ENCODE peak calls at places on chromosome 17, in eight cellular contexts. One of them, this sample, is unnamed.

GRCh38 chr17:80524150-80524712 is 20.4 kb upstream of the RPTOR start:
- DNase-seq in astrocyte of the spinal cord: no peak
- DNase-seq in GM12865: no peak
- DNase-seq in neural crest cell: no peak
- DNase-seq in cardiac fibroblast: no peak
- DNase-seq in fibroblast of lung: no peak
- DNase-seq in H9: no peak
- DNase-seq in astrocyte: no peak
- DNase-seq in this sample: no peak

GRCh38 chr17:68356520-68356919 is 65.2 kb downstream of the ARSG start:
- DNase-seq in astrocyte of the spinal cord: peak
- DNase-seq in GM12865: peak
- DNase-seq in neural crest cell: no peak
- DNase-seq in cardiac fibroblast: no peak
- DNase-seq in fibroblast of lung: no peak
- DNase-seq in H9: no peak
- DNase-seq in astrocyte: peak
- DNase-seq in this sample: no peak

GRCh38 chr17:37770631-37771518 is 26.0 kb upstream of the HNF1B start:
- DNase-seq in astrocyte of the spinal cord: peak
- DNase-seq in GM12865: peak
- DNase-seq in neural crest cell: peak
- DNase-seq in cardiac fibroblast: peak
- DNase-seq in fibroblast of lung: peak
- DNase-seq in H9: peak
- DNase-seq in astrocyte: peak
- DNase-seq in this sample: peak

GRCh38 chr17:81499601-81499970 is 13.0 kb downstream of the ACTG1 start:
- DNase-seq in astrocyte of the spinal cord: no peak
- DNase-seq in GM12865: no peak
- DNase-seq in neural crest cell: no peak
- DNase-seq in cardiac fibroblast: no peak
- DNase-seq in fibroblast of lung: no peak
- DNase-seq in H9: no peak
- DNase-seq in astrocyte: no peak
- DNase-seq in this sample: no peak

GRCh38 chr17:81315885-81316391 is 20.8 kb upstream of the SLC38A10 start:
- DNase-seq in astrocyte of the spinal cord: no peak
- DNase-seq in GM12865: no peak
- DNase-seq in neural crest cell: no peak
- DNase-seq in cardiac fibroblast: no peak
- DNase-seq in fibroblast of lung: no peak
- DNase-seq in H9: no peak
- DNase-seq in astrocyte: no peak
- DNase-seq in this sample: no peak

GRCh38 chr17:16573466-16573865 is 4.5 kb upstream of the ZNF287 start:
- DNase-seq in astrocyte of the spinal cord: no peak
- DNase-seq in GM12865: no peak
- DNase-seq in neural crest cell: no peak
- DNase-seq in cardiac fibroblast: no peak
- DNase-seq in fibroblast of lung: no peak
- DNase-seq in H9: no peak
- DNase-seq in astrocyte: no peak
- DNase-seq in this sample: no peak

GRCh38 chr17:15185625-15185991 is 79.5 kb downstream of the PMP22 start:
- DNase-seq in astrocyte of the spinal cord: peak
- DNase-seq in GM12865: no peak
- DNase-seq in neural crest cell: no peak
- DNase-seq in cardiac fibroblast: peak
- DNase-seq in fibroblast of lung: peak
- DNase-seq in H9: no peak
- DNase-seq in astrocyte: peak
- DNase-seq in this sample: peak

GRCh38 chr17:40480501-40481003 is 20.9 kb downstream of the TNS4 start:
- DNase-seq in astrocyte of the spinal cord: no peak
- DNase-seq in GM12865: peak
- DNase-seq in neural crest cell: no peak
- DNase-seq in cardiac fibroblast: peak
- DNase-seq in fibroblast of lung: peak
- DNase-seq in H9: peak
- DNase-seq in astrocyte: no peak
- DNase-seq in this sample: no peak

GRCh38 chr17:50562266-50563094 is 2.0 kb downstream of the CACNA1G start:
- DNase-seq in astrocyte of the spinal cord: no peak
- DNase-seq in GM12865: no peak
- DNase-seq in neural crest cell: no peak
- DNase-seq in cardiac fibroblast: no peak
- DNase-seq in fibroblast of lung: no peak
- DNase-seq in H9: peak
- DNase-seq in astrocyte: no peak
- DNase-seq in this sample: no peak

GRCh38 chr17:41392278-41392677 is 5.1 kb downstream of the KRT31 start:
- DNase-seq in astrocyte of the spinal cord: peak
- DNase-seq in GM12865: no peak
- DNase-seq in neural crest cell: no peak
- DNase-seq in cardiac fibroblast: peak
- DNase-seq in fibroblast of lung: peak
- DNase-seq in H9: no peak
- DNase-seq in astrocyte: no peak
- DNase-seq in this sample: peak

GRCh38 chr17:37312137-37312923 is 63.5 kb upstream of the C17orf78 start:
- DNase-seq in astrocyte of the spinal cord: no peak
- DNase-seq in GM12865: no peak
- DNase-seq in neural crest cell: no peak
- DNase-seq in cardiac fibroblast: peak
- DNase-seq in fibroblast of lung: no peak
- DNase-seq in H9: no peak
- DNase-seq in astrocyte: no peak
- DNase-seq in this sample: no peak

GRCh38 chr17:49779730-49780220 is 8.7 kb upstream of the KAT7 start:
- DNase-seq in astrocyte of the spinal cord: peak
- DNase-seq in GM12865: peak
- DNase-seq in neural crest cell: no peak
- DNase-seq in cardiac fibroblast: peak
- DNase-seq in fibroblast of lung: peak
- DNase-seq in H9: no peak
- DNase-seq in astrocyte: peak
- DNase-seq in this sample: peak

GRCh38 chr17:7260601-7261376 is 1.5 kb downstream of the CLDN7 start:
- DNase-seq in astrocyte of the spinal cord: no peak
- DNase-seq in GM12865: peak
- DNase-seq in neural crest cell: no peak
- DNase-seq in cardiac fibroblast: no peak
- DNase-seq in fibroblast of lung: no peak
- DNase-seq in H9: peak
- DNase-seq in astrocyte: no peak
- DNase-seq in this sample: no peak

GRCh38 chr17:20066253-20066652 is 57.1 kb downstream of the SPECC1 start:
- DNase-seq in astrocyte of the spinal cord: peak
- DNase-seq in GM12865: no peak
- DNase-seq in neural crest cell: no peak
- DNase-seq in cardiac fibroblast: peak
- DNase-seq in fibroblast of lung: peak
- DNase-seq in H9: no peak
- DNase-seq in astrocyte: peak
- DNase-seq in this sample: peak

GRCh38 chr17:78966123-78966813 is 13.5 kb downstream of the LGALS3BP start:
- DNase-seq in astrocyte of the spinal cord: no peak
- DNase-seq in GM12865: no peak
- DNase-seq in neural crest cell: no peak
- DNase-seq in cardiac fibroblast: no peak
- DNase-seq in fibroblast of lung: no peak
- DNase-seq in H9: peak
- DNase-seq in astrocyte: no peak
- DNase-seq in this sample: no peak

GRCh38 chr17:72516772-72517399 is 396.1 kb downstream of the SOX9 start:
- DNase-seq in astrocyte of the spinal cord: peak
- DNase-seq in GM12865: peak
- DNase-seq in neural crest cell: no peak
- DNase-seq in cardiac fibroblast: peak
- DNase-seq in fibroblast of lung: no peak
- DNase-seq in H9: no peak
- DNase-seq in astrocyte: peak
- DNase-seq in this sample: peak

DNA sequence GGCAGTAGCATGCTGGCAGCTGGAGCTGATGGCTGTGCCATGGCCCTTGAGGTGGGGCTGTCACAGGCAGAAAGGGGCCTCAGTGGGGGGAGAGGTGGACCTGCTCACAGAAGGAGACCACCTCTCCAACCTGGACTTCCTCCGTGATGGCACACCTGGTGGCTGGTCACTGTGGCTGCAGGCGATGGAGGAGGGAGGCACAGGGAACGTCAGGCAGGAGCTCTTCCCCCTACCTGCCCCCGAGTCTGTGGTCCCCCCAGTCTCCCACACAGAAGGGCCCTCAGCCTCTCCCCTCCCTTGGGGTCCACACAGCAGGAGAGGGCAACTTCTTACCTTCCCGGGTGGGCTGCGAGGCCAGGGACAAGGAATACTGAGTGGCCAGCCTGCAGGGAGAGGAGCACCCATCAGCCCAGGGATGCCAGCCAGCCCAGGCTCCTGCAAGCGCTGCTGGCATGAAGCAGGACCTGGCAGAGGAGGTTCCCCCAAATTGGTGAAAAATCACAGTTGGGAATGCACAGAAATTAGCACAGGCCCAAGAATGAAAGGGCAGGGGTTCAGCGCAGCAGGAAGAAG is 96.5 kb downstream of the GOSR1 start:
- DNase-seq in astrocyte of the spinal cord: no peak
- DNase-seq in GM12865: no peak
- DNase-seq in neural crest cell: no peak
- DNase-seq in cardiac fibroblast: no peak
- DNase-seq in fibroblast of lung: no peak
- DNase-seq in H9: no peak
- DNase-seq in astrocyte: no peak
- DNase-seq in this sample: no peak
- TF ChIP-seq CTCF in astrocyte of the spinal cord: no peak
- TF ChIP-seq CTCF in GM12865: no peak
- TF ChIP-seq CTCF in neural crest cell: no peak
- TF ChIP-seq CTCF in cardiac fibroblast: no peak
- TF ChIP-seq CTCF in fibroblast of lung: no peak
- TF ChIP-seq CTCF in H9: peak
- TF ChIP-seq CTCF in astrocyte: no peak
- TF ChIP-seq CTCF in this sample: no peak

GRCh38 chr17:45096141-45096540 is 35.0 kb downstream of the NMT1 start:
- DNase-seq in astrocyte of the spinal cord: peak
- DNase-seq in GM12865: peak
- DNase-seq in neural crest cell: no peak
- DNase-seq in cardiac fibroblast: peak
- DNase-seq in fibroblast of lung: peak
- DNase-seq in H9: peak
- DNase-seq in astrocyte: no peak
- DNase-seq in this sample: peak
- TF ChIP-seq CTCF in astrocyte of the spinal cord: peak
- TF ChIP-seq CTCF in GM12865: peak
- TF ChIP-seq CTCF in neural crest cell: peak
- TF ChIP-seq CTCF in cardiac fibroblast: peak
- TF ChIP-seq CTCF in fibroblast of lung: peak
- TF ChIP-seq CTCF in H9: peak
- TF ChIP-seq CTCF in astrocyte: peak
- TF ChIP-seq CTCF in this sample: peak

DNA sequence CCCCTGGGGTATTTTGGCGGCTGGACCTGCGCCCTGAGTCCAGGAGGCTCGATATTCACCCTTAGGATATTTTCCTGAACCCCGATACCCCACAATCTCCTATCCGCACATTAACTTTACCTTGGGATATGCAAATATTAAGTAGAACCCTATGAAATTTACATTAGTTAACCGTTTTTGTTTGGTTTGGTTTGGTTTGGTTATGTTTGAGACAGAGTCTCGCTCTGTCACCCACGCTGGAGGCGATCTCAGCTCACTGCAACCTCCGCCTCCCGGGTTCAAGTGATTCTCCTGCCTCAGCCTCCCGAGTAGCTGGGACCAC is 9.3 kb upstream of the NAGS start:
- DNase-seq in astrocyte of the spinal cord: no peak
- DNase-seq in GM12865: no peak
- DNase-seq in neural crest cell: no peak
- DNase-seq in cardiac fibroblast: no peak
- DNase-seq in fibroblast of lung: no peak
- DNase-seq in H9: no peak
- DNase-seq in astrocyte: no peak
- DNase-seq in this sample: no peak
- TF ChIP-seq CTCF in astrocyte of the spinal cord: no peak
- TF ChIP-seq CTCF in GM12865: no peak
- TF ChIP-seq CTCF in neural crest cell: no peak
- TF ChIP-seq CTCF in cardiac fibroblast: no peak
- TF ChIP-seq CTCF in fibroblast of lung: no peak
- TF ChIP-seq CTCF in H9: no peak
- TF ChIP-seq CTCF in astrocyte: no peak
- TF ChIP-seq CTCF in this sample: no peak

GRCh38 chr17:21376835-21377690 is 906 bp downstream of the KCNJ12 start:
- DNase-seq in astrocyte of the spinal cord: peak
- DNase-seq in GM12865: no peak
- DNase-seq in neural crest cell: no peak
- DNase-seq in cardiac fibroblast: peak
- DNase-seq in fibroblast of lung: peak
- DNase-seq in H9: peak
- DNase-seq in astrocyte: peak
- DNase-seq in this sample: peak

GRCh38 chr17:21376585-21376834 is 353 bp downstream of the KCNJ12 start:
- DNase-seq in astrocyte of the spinal cord: no peak
- DNase-seq in GM12865: no peak
- DNase-seq in neural crest cell: no peak
- DNase-seq in cardiac fibroblast: no peak
- DNase-seq in fibroblast of lung: no peak
- DNase-seq in H9: peak
- DNase-seq in astrocyte: no peak
- DNase-seq in this sample: no peak

GRCh38 chr17:21378553-21378952 is 2.4 kb downstream of the KCNJ12 start:
- DNase-seq in astrocyte of the spinal cord: no peak
- DNase-seq in GM12865: no peak
- DNase-seq in neural crest cell: no peak
- DNase-seq in cardiac fibroblast: no peak
- DNase-seq in fibroblast of lung: no peak
- DNase-seq in H9: peak
- DNase-seq in astrocyte: no peak
- DNase-seq in this sample: no peak

GRCh38 chr17:21379080-21379711 is 3.0 kb downstream of the KCNJ12 start:
- DNase-seq in astrocyte of the spinal cord: no peak
- DNase-seq in GM12865: no peak
- DNase-seq in neural crest cell: no peak
- DNase-seq in cardiac fibroblast: no peak
- DNase-seq in fibroblast of lung: no peak
- DNase-seq in H9: no peak
- DNase-seq in astrocyte: no peak
- DNase-seq in this sample: no peak

DNA sequence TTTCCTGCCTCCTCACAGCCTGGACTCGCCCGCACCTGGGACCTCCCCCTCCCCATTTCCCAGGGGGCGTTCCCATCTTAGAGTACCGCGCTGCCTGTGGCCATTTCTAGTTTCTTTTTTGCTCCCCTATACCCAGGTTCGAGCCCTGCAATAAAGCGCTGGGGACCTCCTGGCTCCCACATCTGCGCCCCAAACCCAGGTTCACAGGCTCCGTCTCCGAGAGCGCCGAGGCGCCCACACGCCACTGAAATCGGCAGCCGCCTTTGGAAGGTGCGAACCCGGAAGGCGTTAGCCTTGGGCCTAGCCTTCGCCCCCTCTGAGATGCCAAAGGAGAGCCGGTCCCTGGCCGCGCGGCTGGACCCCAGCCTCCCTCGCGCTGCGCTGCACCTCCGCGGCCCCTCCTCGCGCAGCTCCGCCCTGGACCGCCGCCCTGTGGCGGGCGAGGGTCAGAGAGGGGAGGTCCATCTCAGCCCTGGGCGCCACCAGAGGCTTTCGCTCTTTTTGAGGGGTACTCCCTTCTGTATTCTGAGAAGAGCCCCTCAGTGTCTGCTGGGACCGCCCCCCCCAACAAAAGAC is 1.8 kb downstream of the KCNJ12 start:
- DNase-seq in astrocyte of the spinal cord: no peak
- DNase-seq in GM12865: no peak
- DNase-seq in neural crest cell: no peak
- DNase-seq in cardiac fibroblast: no peak
- DNase-seq in fibroblast of lung: no peak
- DNase-seq in H9: peak
- DNase-seq in astrocyte: no peak
- DNase-seq in this sample: no peak
- TF ChIP-seq CTCF in astrocyte of the spinal cord: peak
- TF ChIP-seq CTCF in GM12865: no peak
- TF ChIP-seq CTCF in neural crest cell: peak
- TF ChIP-seq CTCF in cardiac fibroblast: no peak
- TF ChIP-seq CTCF in fibroblast of lung: no peak
- TF ChIP-seq CTCF in H9: peak
- TF ChIP-seq CTCF in astrocyte: no peak
- TF ChIP-seq CTCF in this sample: no peak

This sample was measured in fibroblast of mammary gland.